ENCODE peak calls at places on chromosome 16, in ten cellular contexts. One of them, this sample, is unnamed.

GRCh38 chr16:56513972-56514371 is 5.9 kb downstream of the BBS2 start:
- DNase-seq in ascending aorta: no peak
- DNase-seq in right cardiac atrium: no peak
- DNase-seq in CD4-positive, alpha-beta memory T cell: peak; percentile 53
- DNase-seq in heart right ventricle: peak; percentile 36
- DNase-seq in prostate gland: peak; percentile 66
- DNase-seq in neural progenitor cell: peak; percentile 19
- DNase-seq in suprapubic skin: no peak
- DNase-seq in Caco-2: peak; percentile 67
- DNase-seq in A673: peak; percentile 68
- DNase-seq in this sample: no peak

GRCh38 chr16:47779201-47780016 is 318.3 kb downstream of the PHKB start:
- DNase-seq in heart right ventricle: peak; percentile 11
- DNase-seq in neural progenitor cell: no peak
- DNase-seq in ascending aorta: no peak
- DNase-seq in Caco-2: no peak
- DNase-seq in prostate gland: no peak
- DNase-seq in right cardiac atrium: peak; percentile 50
- DNase-seq in suprapubic skin: no peak
- DNase-seq in CD4-positive, alpha-beta memory T cell: peak; percentile 4
- DNase-seq in A673: peak; percentile 47
- DNase-seq in this sample: no peak

GRCh38 chr16:73172621-73173312 is 124.8 kb upstream of the ZFHX3 start:
- DNase-seq in neural progenitor cell: peak; percentile 52
- DNase-seq in Caco-2: no peak
- DNase-seq in CD4-positive, alpha-beta memory T cell: no peak
- DNase-seq in prostate gland: peak; percentile 87
- DNase-seq in ascending aorta: no peak
- DNase-seq in right cardiac atrium: peak; percentile 92
- DNase-seq in heart right ventricle: peak; percentile 86
- DNase-seq in suprapubic skin: peak; percentile 74
- DNase-seq in A673: peak; percentile 88
- DNase-seq in this sample: peak; percentile 77

GRCh38 chr16:57759541-57760356 is 24.2 kb downstream of the KATNB1 start:
- DNase-seq in neural progenitor cell: no peak
- DNase-seq in CD4-positive, alpha-beta memory T cell: no peak
- DNase-seq in right cardiac atrium: peak; percentile 42
- DNase-seq in Caco-2: peak; percentile 76
- DNase-seq in A673: no peak
- DNase-seq in suprapubic skin: no peak
- DNase-seq in heart right ventricle: no peak
- DNase-seq in prostate gland: no peak
- DNase-seq in ascending aorta: no peak
- DNase-seq in this sample: no peak

GRCh38 chr16:57411362-57411976 is 6.9 kb downstream of the CCL17 start:
- DNase-seq in A673: no peak
- DNase-seq in CD4-positive, alpha-beta memory T cell: no peak
- DNase-seq in heart right ventricle: no peak
- DNase-seq in neural progenitor cell: no peak
- DNase-seq in suprapubic skin: no peak
- DNase-seq in right cardiac atrium: no peak
- DNase-seq in Caco-2: no peak
- DNase-seq in prostate gland: no peak
- DNase-seq in ascending aorta: no peak
- DNase-seq in this sample: no peak

GRCh38 chr16:26772503-26772902 is 294.2 kb upstream of the C16orf82 start:
- DNase-seq in Caco-2: no peak
- DNase-seq in heart right ventricle: no peak
- DNase-seq in ascending aorta: no peak
- DNase-seq in prostate gland: no peak
- DNase-seq in neural progenitor cell: no peak
- DNase-seq in CD4-positive, alpha-beta memory T cell: no peak
- DNase-seq in A673: no peak
- DNase-seq in suprapubic skin: no peak
- DNase-seq in right cardiac atrium: no peak
- DNase-seq in this sample: no peak

GRCh38 chr16:228151-228855 is 946 bp downstream of the LUC7L start:
- DNase-seq in ascending aorta: no peak
- DNase-seq in Caco-2: no peak
- DNase-seq in heart right ventricle: no peak
- DNase-seq in suprapubic skin: no peak
- DNase-seq in neural progenitor cell: no peak
- DNase-seq in A673: no peak
- DNase-seq in CD4-positive, alpha-beta memory T cell: peak; percentile 29
- DNase-seq in prostate gland: no peak
- DNase-seq in right cardiac atrium: no peak
- DNase-seq in this sample: no peak

GRCh38 chr16:49755291-49755611 is 100.7 kb downstream of the ZNF423 start:
- DNase-seq in ascending aorta: no peak
- DNase-seq in neural progenitor cell: peak; percentile 75
- DNase-seq in CD4-positive, alpha-beta memory T cell: no peak
- DNase-seq in A673: peak; percentile 86
- DNase-seq in prostate gland: peak; percentile 16
- DNase-seq in suprapubic skin: no peak
- DNase-seq in heart right ventricle: peak; percentile 30
- DNase-seq in Caco-2: peak; percentile 49
- DNase-seq in right cardiac atrium: no peak
- DNase-seq in this sample: no peak

GRCh38 chr16:2033057-2033911 is 6.6 kb downstream of the NHERF2 start:
- DNase-seq in Caco-2: no peak
- DNase-seq in A673: peak; percentile 47
- DNase-seq in ascending aorta: peak; percentile 39
- DNase-seq in CD4-positive, alpha-beta memory T cell: no peak
- DNase-seq in suprapubic skin: peak; percentile 84
- DNase-seq in neural progenitor cell: peak; percentile 38
- DNase-seq in right cardiac atrium: peak; percentile 88
- DNase-seq in prostate gland: no peak
- DNase-seq in heart right ventricle: peak; percentile 81
- DNase-seq in this sample: peak; percentile 83

GRCh38 chr16:66295191-66295590 is 71.3 kb upstream of the CDH5 start:
- DNase-seq in Caco-2: no peak
- DNase-seq in suprapubic skin: no peak
- DNase-seq in CD4-positive, alpha-beta memory T cell: no peak
- DNase-seq in ascending aorta: no peak
- DNase-seq in neural progenitor cell: no peak
- DNase-seq in prostate gland: no peak
- DNase-seq in heart right ventricle: no peak
- DNase-seq in A673: no peak
- DNase-seq in right cardiac atrium: no peak
- DNase-seq in this sample: no peak

GRCh38 chr16:1338119-1338730 is 4.8 kb downstream of the BAIAP3 start:
- DNase-seq in neural progenitor cell: peak; percentile 82
- DNase-seq in CD4-positive, alpha-beta memory T cell: no peak
- DNase-seq in suprapubic skin: no peak
- DNase-seq in A673: no peak
- DNase-seq in heart right ventricle: no peak
- DNase-seq in right cardiac atrium: no peak
- DNase-seq in Caco-2: peak; percentile 75
- DNase-seq in prostate gland: no peak
- DNase-seq in ascending aorta: no peak
- DNase-seq in this sample: no peak

GRCh38 chr16:88533381-88533831 is 36.8 kb upstream of the ZC3H18 start:
- DNase-seq in prostate gland: no peak
- DNase-seq in CD4-positive, alpha-beta memory T cell: no peak
- DNase-seq in heart right ventricle: no peak
- DNase-seq in A673: peak; percentile 52
- DNase-seq in Caco-2: no peak
- DNase-seq in neural progenitor cell: no peak
- DNase-seq in right cardiac atrium: peak; percentile 75
- DNase-seq in suprapubic skin: no peak
- DNase-seq in ascending aorta: no peak
- DNase-seq in this sample: no peak

GRCh38 chr16:27430512-27430911 is 28.5 kb downstream of the IL21R start:
- DNase-seq in heart right ventricle: no peak
- DNase-seq in A673: no peak
- DNase-seq in neural progenitor cell: no peak
- DNase-seq in prostate gland: no peak
- DNase-seq in Caco-2: no peak
- DNase-seq in ascending aorta: no peak
- DNase-seq in right cardiac atrium: no peak
- DNase-seq in suprapubic skin: no peak
- DNase-seq in CD4-positive, alpha-beta memory T cell: no peak
- DNase-seq in this sample: no peak

GRCh38 chr16:2598133-2598641 is 60.4 kb downstream of the PDPK1 start:
- DNase-seq in prostate gland: no peak
- DNase-seq in ascending aorta: no peak
- DNase-seq in right cardiac atrium: peak; percentile 49
- DNase-seq in Caco-2: no peak
- DNase-seq in heart right ventricle: no peak
- DNase-seq in suprapubic skin: no peak
- DNase-seq in A673: no peak
- DNase-seq in neural progenitor cell: no peak
- DNase-seq in CD4-positive, alpha-beta memory T cell: no peak
- DNase-seq in this sample: peak; percentile 25

GRCh38 chr16:74660383-74660782 is 6.3 kb downstream of the RFWD3 start:
- DNase-seq in ascending aorta: no peak
- DNase-seq in heart right ventricle: no peak
- DNase-seq in neural progenitor cell: no peak
- DNase-seq in A673: no peak
- DNase-seq in right cardiac atrium: no peak
- DNase-seq in Caco-2: no peak
- DNase-seq in CD4-positive, alpha-beta memory T cell: no peak
- DNase-seq in prostate gland: no peak
- DNase-seq in suprapubic skin: no peak
- DNase-seq in this sample: no peak

GRCh38 chr16:77993111-77993571 is 29.2 kb upstream of the CLEC3A start:
- DNase-seq in prostate gland: no peak
- DNase-seq in right cardiac atrium: no peak
- DNase-seq in CD4-positive, alpha-beta memory T cell: no peak
- DNase-seq in Caco-2: no peak
- DNase-seq in heart right ventricle: no peak
- DNase-seq in neural progenitor cell: peak; percentile 21
- DNase-seq in ascending aorta: no peak
- DNase-seq in A673: peak; percentile 48
- DNase-seq in suprapubic skin: no peak
- DNase-seq in this sample: no peak

GRCh38 chr16:67736858-67737257 is 17.7 kb upstream of the GFOD2 start:
- DNase-seq in prostate gland: no peak
- DNase-seq in ascending aorta: no peak
- DNase-seq in A673: no peak
- DNase-seq in suprapubic skin: no peak
- DNase-seq in heart right ventricle: no peak
- DNase-seq in right cardiac atrium: no peak
- DNase-seq in Caco-2: no peak
- DNase-seq in CD4-positive, alpha-beta memory T cell: no peak
- DNase-seq in neural progenitor cell: no peak
- DNase-seq in this sample: no peak
- H3K4me3 ChIP-seq in prostate gland: no peak overlapping the region
- H3K4me3 ChIP-seq in ascending aorta: no peak overlapping the region
- H3K4me3 ChIP-seq in A673: no peak overlapping the region
- H3K4me3 ChIP-seq in suprapubic skin: no peak overlapping the region
- H3K4me3 ChIP-seq in heart right ventricle: no peak overlapping the region
- H3K4me3 ChIP-seq in right cardiac atrium: no peak overlapping the region
- H3K4me3 ChIP-seq in Caco-2: no peak overlapping the region
- H3K4me3 ChIP-seq in CD4-positive, alpha-beta memory T cell: no peak overlapping the region
- H3K4me3 ChIP-seq in neural progenitor cell: no peak overlapping the region
- H3K4me3 ChIP-seq in this sample: no peak overlapping the region

DNA sequence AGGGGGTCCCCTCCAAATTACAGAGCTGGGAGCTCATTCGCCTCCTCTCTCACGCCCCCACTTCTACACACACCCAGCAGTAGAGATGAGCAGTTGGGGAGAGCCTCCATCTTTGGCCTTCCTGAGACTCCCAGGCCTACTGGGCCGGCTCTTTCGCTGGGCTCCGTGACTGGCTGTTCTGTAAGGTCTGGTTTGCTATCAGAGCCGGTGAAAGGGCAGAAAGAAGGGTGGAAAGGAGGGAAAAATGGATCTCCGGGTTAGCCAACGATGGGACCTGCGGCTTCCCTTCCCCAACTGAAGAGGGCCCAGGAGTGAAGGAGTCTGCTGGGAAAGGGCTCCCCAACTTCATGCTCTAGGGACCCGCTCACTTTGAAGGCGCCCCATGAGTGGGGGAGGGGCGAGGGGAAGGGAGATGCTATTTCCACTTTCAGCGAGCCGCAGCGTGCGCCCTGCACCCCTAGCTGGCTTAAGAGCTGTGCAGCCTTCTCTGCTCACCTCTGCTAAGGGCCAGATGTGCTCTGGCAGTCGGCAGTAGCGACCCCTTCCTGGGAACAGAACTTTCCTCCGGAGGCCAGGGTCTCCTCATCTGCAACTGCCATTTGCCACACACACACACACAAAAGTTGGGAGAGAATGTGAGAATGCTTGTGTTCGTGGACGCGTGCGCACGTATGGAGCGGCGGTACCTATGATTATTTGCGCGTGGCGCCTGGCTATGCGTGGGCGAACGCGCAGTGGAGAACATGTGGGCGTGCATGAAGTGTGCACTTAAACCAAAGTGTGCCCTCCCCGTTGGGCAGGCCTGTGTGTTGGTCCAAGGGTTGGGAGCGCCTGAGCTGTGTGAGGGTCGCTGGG is 2.9 kb upstream of the FOXF1 start:
- DNase-seq in suprapubic skin: no peak
- DNase-seq in Caco-2: no peak
- DNase-seq in CD4-positive, alpha-beta memory T cell: no peak
- DNase-seq in A673: no peak
- DNase-seq in ascending aorta: no peak
- DNase-seq in heart right ventricle: no peak
- DNase-seq in neural progenitor cell: no peak
- DNase-seq in prostate gland: no peak
- DNase-seq in right cardiac atrium: no peak
- DNase-seq in this sample: no peak
- H3K4me1 ChIP-seq in suprapubic skin: peaks cover 61% of the 10 kb centered on the region
- H3K4me1 ChIP-seq in Caco-2: peaks cover 12% of the 10 kb centered on the region
- H3K4me1 ChIP-seq in CD4-positive, alpha-beta memory T cell: peaks cover 11% of the 10 kb centered on the region
- H3K4me1 ChIP-seq in A673: peaks cover 9% of the 10 kb centered on the region
- H3K4me1 ChIP-seq in ascending aorta: peaks cover 38% of the 10 kb centered on the region
- H3K4me1 ChIP-seq in heart right ventricle: peaks cover 52% of the 10 kb centered on the region
- H3K4me1 ChIP-seq in neural progenitor cell: peaks cover 11% of the 10 kb centered on the region
- H3K4me1 ChIP-seq in prostate gland: peaks cover 8% of the 10 kb centered on the region
- H3K4me1 ChIP-seq in right cardiac atrium: no peaks in the 10 kb centered on the region
- H3K4me1 ChIP-seq in this sample: peaks cover 25% of the 10 kb centered on the region

GRCh38 chr16:23807028-23807427 is 28.8 kb upstream of the PRKCB start:
- DNase-seq in neural progenitor cell: no peak
- DNase-seq in Caco-2: no peak
- DNase-seq in CD4-positive, alpha-beta memory T cell: no peak
- DNase-seq in A673: no peak
- DNase-seq in prostate gland: no peak
- DNase-seq in right cardiac atrium: no peak
- DNase-seq in heart right ventricle: no peak
- DNase-seq in suprapubic skin: no peak
- DNase-seq in ascending aorta: no peak
- DNase-seq in this sample: no peak

GRCh38 chr16:23801387-23801786 is 34.4 kb upstream of the PRKCB start:
- DNase-seq in prostate gland: peak; percentile 82
- DNase-seq in right cardiac atrium: peak; percentile 85
- DNase-seq in CD4-positive, alpha-beta memory T cell: peak; percentile 64
- DNase-seq in neural progenitor cell: peak; percentile 81
- DNase-seq in Caco-2: peak; percentile 59
- DNase-seq in ascending aorta: no peak
- DNase-seq in A673: peak; percentile 90
- DNase-seq in suprapubic skin: peak; percentile 71
- DNase-seq in heart right ventricle: peak; percentile 66
- DNase-seq in this sample: peak; percentile 82

GRCh38 chr16:23803591-23804123 is 32.1 kb upstream of the PRKCB start:
- DNase-seq in ascending aorta: no peak
- DNase-seq in right cardiac atrium: peak; percentile 70
- DNase-seq in prostate gland: peak; percentile 46
- DNase-seq in neural progenitor cell: peak; percentile 81
- DNase-seq in suprapubic skin: no peak
- DNase-seq in A673: peak; percentile 91
- DNase-seq in Caco-2: peak; percentile 52
- DNase-seq in CD4-positive, alpha-beta memory T cell: peak; percentile 69
- DNase-seq in heart right ventricle: peak; percentile 23
- DNase-seq in this sample: peak; percentile 23
- H3K4me3 ChIP-seq in ascending aorta: peak overlapping the region; percentile 25
- H3K4me3 ChIP-seq in right cardiac atrium: no peak overlapping the region
- H3K4me3 ChIP-seq in prostate gland: no peak overlapping the region
- H3K4me3 ChIP-seq in neural progenitor cell: no peak overlapping the region
- H3K4me3 ChIP-seq in suprapubic skin: no peak overlapping the region
- H3K4me3 ChIP-seq in A673: peak overlapping the region; percentile 9
- H3K4me3 ChIP-seq in Caco-2: no peak overlapping the region
- H3K4me3 ChIP-seq in CD4-positive, alpha-beta memory T cell: no peak overlapping the region
- H3K4me3 ChIP-seq in heart right ventricle: no peak overlapping the region
- H3K4me3 ChIP-seq in this sample: no peak overlapping the region

GRCh38 chr16:87129771-87130170 is 187.4 kb downstream of the C16orf95 start:
- DNase-seq in CD4-positive, alpha-beta memory T cell: no peak
- DNase-seq in prostate gland: no peak
- DNase-seq in ascending aorta: no peak
- DNase-seq in right cardiac atrium: no peak
- DNase-seq in A673: no peak
- DNase-seq in heart right ventricle: no peak
- DNase-seq in neural progenitor cell: no peak
- DNase-seq in Caco-2: no peak
- DNase-seq in suprapubic skin: no peak
- DNase-seq in this sample: no peak
- H3K4me1 ChIP-seq in CD4-positive, alpha-beta memory T cell: no peaks in the 10 kb centered on the region
- H3K4me1 ChIP-seq in prostate gland: no peaks in the 10 kb centered on the region
- H3K4me1 ChIP-seq in ascending aorta: peaks cover 23% of the 10 kb centered on the region
- H3K4me1 ChIP-seq in right cardiac atrium: no peaks in the 10 kb centered on the region
- H3K4me1 ChIP-seq in A673: no peaks in the 10 kb centered on the region
- H3K4me1 ChIP-seq in heart right ventricle: peaks cover 29% of the 10 kb centered on the region
- H3K4me1 ChIP-seq in neural progenitor cell: peaks cover 30% of the 10 kb centered on the region
- H3K4me1 ChIP-seq in Caco-2: peaks cover 10% of the 10 kb centered on the region
- H3K4me1 ChIP-seq in suprapubic skin: peaks cover 17% of the 10 kb centered on the region
- H3K4me1 ChIP-seq in this sample: peaks cover 25% of the 10 kb centered on the region